ENCODE peak calls at places on chromosomes 16 and 17, in seven cellular contexts. G is SK-N-SH; D is endothelial cell of umbilical vein; B is IMR-90; H is aorta; O is CD8-positive, alpha-beta memory T cell; Q is left ventricle myocardium inferior. E is an unnamed sample. For H3K4me1 and H3K27me3, the result is how much of the 10 kb centered on the place peaks cover.

GRCh38 chr16:21283521-21284289 is 5.6 kb upstream of the CRYM start:
- DNase-seq in G (peak), D (peak), B (peak), H (peak), O (no peak), Q (peak), E (no peak)

GRCh38 chr17:4642286-4642685 is 808 bp upstream of the ALOX15 start:
- DNase-seq in G (no peak), D (no peak), B (no peak), H (no peak), O (no peak), Q (no peak), E (no peak)

GRCh38 chr16:79707867-79708266 is 107.3 kb upstream of the MAF start:
- DNase-seq in G (no peak), D (no peak), B (no peak), H (peak), O (no peak), Q (peak), E (no peak)

GRCh38 chr16:29029168-29029994 is 44.5 kb downstream of the LAT start:
- DNase-seq in G (no peak), D (peak), B (peak), H (no peak), O (peak), Q (no peak), E (peak)

GRCh38 chr17:74920679-74921044 is 2.4 kb downstream of the USH1G start:
- DNase-seq in G (no peak), D (no peak), B (no peak), H (no peak), O (no peak), Q (no peak), E (peak)

GRCh38 chr16:64983983-64984382 is 137.9 kb downstream of the CDH11 start:
- DNase-seq in G (peak), D (peak), B (peak), H (no peak), O (no peak), Q (no peak), E (peak)

GRCh38 chr16:23026777-23027362 is 122.4 kb downstream of the USP31 start:
- DNase-seq in G (no peak), D (peak), B (peak), H (no peak), O (no peak), Q (no peak), E (peak)

GRCh38 chr17:39750131-39751015 is 12.6 kb downstream of the GRB7 start:
- DNase-seq in G (peak), D (no peak), B (no peak), H (no peak), O (no peak), Q (no peak), E (peak)

GRCh38 chr16:57485916-57486857 is at the start of gene DOK4:
- DNase-seq in G (peak), D (peak), B (peak), H (peak), O (peak), Q (peak), E (no peak)

GRCh38 chr17:83054518-83055125 is 24.8 kb upstream of the METRNL start:
- DNase-seq in G (no peak), D (no peak), B (no peak), H (no peak), O (no peak), Q (no peak), E (no peak)

GRCh38 chr16:27242868-27243590 is 25.5 kb downstream of the NSMCE1 start:
- DNase-seq in G (no peak), D (peak), B (peak), H (peak), O (no peak), Q (no peak), E (no peak)

GRCh38 chr16:2712063-2712441 is 8.0 kb downstream of the PRSS27 start:
- DNase-seq in G (no peak), D (no peak), B (no peak), H (no peak), O (no peak), Q (no peak), E (no peak)

GRCh38 chr16:67966549-67967182 is 1.8 kb downstream of the SLC12A4 start:
- DNase-seq in G (no peak), D (peak), B (no peak), H (peak), O (no peak), Q (no peak), E (no peak)

GRCh38 chr17:27559996-27560481 is 70.9 kb upstream of the LGALS9 start:
- DNase-seq in G (peak), D (peak), B (peak), H (peak), O (no peak), Q (peak), E (peak)

GRCh38 chr17:65850486-65850885 is 289.0 kb upstream of the AXIN2 start:
- DNase-seq in G (no peak), D (no peak), B (peak), H (no peak), O (no peak), Q (no peak), E (peak)

GRCh38 chr17:43949777-43950176 is 4.0 kb downstream of the PYY start:
- DNase-seq in G (no peak), D (no peak), B (no peak), H (no peak), O (no peak), Q (no peak), E (no peak)

GRCh38 chr17:55454906-55455474 is 33.4 kb upstream of the MMD start:
- DNase-seq in G (no peak), D (no peak), B (peak), H (no peak), O (no peak), Q (no peak), E (peak)
- H3K4me1 ChIP-seq in G (under half), D (under half), B (under half), H (under half), O (under half), Q (under half), E (under half)

GRCh38 chr17:45790296-45790922 is 6.3 kb downstream of the CRHR1 start:
- DNase-seq in G (no peak), D (no peak), B (no peak), H (no peak), O (no peak), Q (no peak), E (no peak)
- H3K27me3 ChIP-seq in G (half or more), D (under half), B (half or more), H (under half), O (under half), Q (half or more), E (half or more)

GRCh38 chr16:8739989-8740704 is 57.3 kb downstream of the TMEM186 start:
- DNase-seq in G (no peak), D (no peak), B (no peak), H (no peak), O (no peak), Q (no peak), E (no peak)

GRCh38 chr16:8740775-8741355 is 56.6 kb downstream of the TMEM186 start:
- DNase-seq in G (no peak), D (no peak), B (no peak), H (no peak), O (no peak), Q (no peak), E (no peak)

GRCh38 chr16:8736123-8736680 is 61.2 kb downstream of the TMEM186 start:
- DNase-seq in G (no peak), D (no peak), B (no peak), H (no peak), O (no peak), Q (no peak), E (no peak)

GRCh38 chr16:8739151-8739550 is 58.3 kb downstream of the TMEM186 start:
- DNase-seq in G (no peak), D (no peak), B (no peak), H (no peak), O (no peak), Q (no peak), E (no peak)

GRCh38 chr16:8741636-8742427 is 55.6 kb downstream of the TMEM186 start:
- DNase-seq in G (no peak), D (no peak), B (no peak), H (no peak), O (no peak), Q (no peak), E (no peak)
- H3K4me1 ChIP-seq in G (under half), D (under half), B (under half), H (under half), O (under half), Q (under half), E (under half)

DNA sequence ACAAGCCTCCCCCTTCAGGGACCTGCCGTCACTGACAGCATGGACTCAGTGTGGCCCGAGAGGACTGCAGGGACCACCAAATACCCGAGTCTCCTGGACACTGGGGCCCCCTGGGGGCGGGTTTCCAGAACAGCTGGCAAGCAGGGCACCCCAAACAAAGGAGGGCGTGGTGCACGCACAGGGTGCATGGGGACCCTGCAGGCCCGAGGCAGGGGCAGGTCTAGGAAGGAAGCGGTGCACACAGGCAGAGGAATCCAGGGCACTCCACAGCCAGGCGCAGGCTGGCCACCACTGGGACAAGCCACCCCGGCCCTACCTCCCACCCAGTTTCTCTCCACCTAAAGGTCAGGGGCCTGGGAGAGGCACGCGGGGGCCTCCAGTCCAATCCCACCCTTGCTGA is 28.7 kb upstream of the ENPP7 start:
- DNase-seq in G (peak), D (no peak), B (no peak), H (no peak), O (no peak), Q (no peak), E (no peak)
- H3K27me3 ChIP-seq in G (under half), D (under half), B (under half), H (under half), O (under half), Q (half or more), E (under half)

GRCh38 chr16:84741351-84741791 is 41.6 kb downstream of the USP10 start:
- DNase-seq in G (no peak), D (no peak), B (peak), H (no peak), O (no peak), Q (no peak), E (no peak)
- H3K4me1 ChIP-seq in G (under half), D (under half), B (under half), H (under half), O (under half), Q (half or more), E (under half)

DNA sequence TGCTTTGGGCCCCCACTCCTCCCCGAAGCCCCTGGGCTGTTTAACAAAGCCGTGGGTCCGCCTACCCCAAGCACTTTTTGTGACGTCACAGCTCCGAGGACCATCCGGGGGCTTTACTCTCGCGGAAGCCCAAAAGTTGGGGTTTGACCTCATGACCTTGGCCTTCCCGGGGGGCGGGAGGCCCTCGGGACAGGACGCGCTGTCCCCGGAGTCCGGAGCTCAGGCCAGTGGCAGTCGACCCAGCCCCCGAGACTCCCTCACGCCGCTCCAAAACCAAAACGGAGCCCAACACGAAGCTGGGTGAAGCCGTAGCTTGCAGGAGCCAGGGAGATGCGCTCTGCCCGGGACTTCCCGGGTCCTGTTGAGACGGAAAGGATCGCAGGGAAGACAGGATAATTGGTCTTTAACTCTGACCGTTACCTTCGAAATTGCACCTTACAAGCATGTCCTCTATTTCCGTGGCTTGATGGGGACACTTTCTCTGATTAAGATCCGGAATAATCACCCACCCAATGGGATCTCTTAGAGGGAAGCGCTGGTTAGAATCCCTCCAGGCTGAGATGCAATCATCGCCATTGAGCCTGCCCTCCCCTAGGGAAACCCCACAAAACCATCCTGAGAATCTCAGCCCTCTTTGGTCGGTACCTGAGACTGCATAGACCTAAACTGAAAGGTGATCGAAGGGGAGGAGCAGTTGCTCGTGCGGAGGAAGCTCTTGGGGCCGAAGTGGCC is 4.9 kb upstream of the SOX9 start:
- DNase-seq in G (no peak), D (no peak), B (no peak), H (no peak), O (no peak), Q (no peak), E (no peak)
- H3K27me3 ChIP-seq in G (under half), D (under half), B (under half), H (under half), O (under half), Q (half or more), E (under half)

DNA sequence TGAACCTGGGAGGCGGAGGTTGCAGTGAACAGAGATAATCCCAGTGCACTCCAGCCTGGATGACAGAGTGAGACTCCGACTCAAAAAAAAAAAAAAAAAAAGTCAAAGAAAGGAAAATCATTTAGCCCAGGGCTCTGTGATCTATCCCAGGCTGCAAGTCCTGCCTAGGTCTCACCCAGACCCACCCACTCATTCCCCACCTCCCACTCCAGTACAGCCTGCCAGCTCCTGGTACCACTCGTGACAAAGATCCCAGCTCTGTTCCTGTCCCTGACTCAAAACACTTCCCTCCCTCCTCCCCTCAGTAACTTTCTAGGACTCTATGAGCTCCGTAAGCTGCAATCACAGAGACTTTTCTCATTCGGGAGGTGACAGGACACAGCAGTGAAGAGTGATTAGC is 28.0 kb upstream of the MRPS23 start:
- DNase-seq in G (no peak), D (no peak), B (no peak), H (no peak), O (no peak), Q (no peak), E (no peak)
- H3K4me1 ChIP-seq in G (under half), D (half or more), B (half or more), H (under half), O (under half), Q (half or more), E (half or more)